ENCODE peak calls at places on chromosomes 3 and 15, in ten cellular contexts. B is A549, C is AG04449, S is fibroblast of pulmonary artery, M is lower lobe of right lung, W is IMR-90, U is suprapubic skin, A is astrocyte, F is fibroblast of the aortic adventitia, D is AG04450. K is an unnamed sample.

GRCh38 chr3:115401298-115401697 is 222.0 kb upstream of the GAP43 start:
- DNase-seq in B (peak), C (peak), S (peak), M (no peak), W (peak), U (no peak), A (peak), F (peak), D (peak), K (peak)

GRCh38 chr3:122621112-122621511 is 43.7 kb downstream of the PARP15 start:
- DNase-seq in B (no peak), C (no peak), S (no peak), M (no peak), W (no peak), U (no peak), A (no peak), F (no peak), D (no peak), K (no peak)

GRCh38 chr15:92962914-92963313 is 62.8 kb downstream of the CHD2 start:
- DNase-seq in B (no peak), C (no peak), S (no peak), M (no peak), W (no peak), U (no peak), A (no peak), F (no peak), D (no peak), K (no peak)

GRCh38 chr15:32881528-32881927 is 163.7 kb downstream of the GREM1 start:
- DNase-seq in B (no peak), C (no peak), S (no peak), M (no peak), W (no peak), U (no peak), A (no peak), F (no peak), D (no peak), K (no peak)

GRCh38 chr3:115146418-115147328 is at the start of gene ZBTB20:
- DNase-seq in B (peak), C (no peak), S (peak), M (peak), W (peak), U (peak), A (peak), F (peak), D (peak), K (peak)

GRCh38 chr3:107574650-107575049 is 51.9 kb downstream of the BBX start:
- DNase-seq in B (peak), C (no peak), S (peak), M (no peak), W (peak), U (no peak), A (peak), F (peak), D (peak), K (no peak)

GRCh38 chr15:41969851-41970431 is 2.4 kb downstream of the EHD4 start:
- DNase-seq in B (no peak), C (no peak), S (no peak), M (no peak), W (no peak), U (peak), A (peak), F (no peak), D (no peak), K (no peak)

GRCh38 chr3:19146685-19147650 is 1.3 kb upstream of the KCNH8 start:
- DNase-seq in B (peak), C (no peak), S (peak), M (peak), W (peak), U (peak), A (peak), F (peak), D (no peak), K (no peak)

GRCh38 chr3:181292984-181293383 is 303.4 kb upstream of the DNAJC19 start:
- DNase-seq in B (no peak), C (no peak), S (peak), M (no peak), W (peak), U (no peak), A (peak), F (peak), D (no peak), K (no peak)

GRCh38 chr3:143596957-143597642 is 251.2 kb downstream of the SLC9A9 start:
- DNase-seq in B (no peak), C (no peak), S (no peak), M (no peak), W (no peak), U (no peak), A (no peak), F (no peak), D (no peak), K (no peak)

GRCh38 chr15:81299630-81300273 is 24.2 kb downstream of the STARD5 start:
- DNase-seq in B (no peak), C (no peak), S (no peak), M (no peak), W (no peak), U (no peak), A (no peak), F (no peak), D (no peak), K (no peak)

GRCh38 chr3:14548321-14548729 is 8.2 kb upstream of the GRIP2 start:
- DNase-seq in B (peak), C (no peak), S (peak), M (peak), W (peak), U (no peak), A (peak), F (peak), D (peak), K (peak)

GRCh38 chr3:75224419-75224818 is 439.7 kb upstream of the FRG2C start:
- DNase-seq in B (no peak), C (no peak), S (no peak), M (no peak), W (no peak), U (no peak), A (peak), F (no peak), D (no peak), K (no peak)

GRCh38 chr3:118559286-118559685 is 475.4 kb downstream of the IGSF11 start:
- DNase-seq in B (no peak), C (no peak), S (no peak), M (no peak), W (no peak), U (no peak), A (no peak), F (no peak), D (no peak), K (no peak)

GRCh38 chr15:41860049-41860828 is 21.6 kb downstream of the PLA2G4B start:
- DNase-seq in B (no peak), C (no peak), S (no peak), M (no peak), W (no peak), U (no peak), A (no peak), F (no peak), D (no peak), K (no peak)

GRCh38 chr15:68441045-68441743 is 9.2 kb upstream of the ITGA11 start:
- DNase-seq in B (no peak), C (no peak), S (no peak), M (no peak), W (peak), U (no peak), A (peak), F (peak), D (peak), K (no peak)

GRCh38 chr3:129777806-129778205 is 115.7 kb downstream of the TMCC1 start:
- DNase-seq in B (no peak), C (no peak), S (peak), M (no peak), W (no peak), U (no peak), A (no peak), F (no peak), D (no peak), K (peak)

GRCh38 chr15:94324117-94324826 is 92.9 kb downstream of the MCTP2 start:
- DNase-seq in B (peak), C (no peak), S (peak), M (no peak), W (peak), U (no peak), A (peak), F (peak), D (peak), K (peak)

GRCh38 chr3:16723994-16724393 is 118.8 kb upstream of the DAZL start:
- DNase-seq in B (peak), C (no peak), S (peak), M (no peak), W (peak), U (no peak), A (peak), F (peak), D (no peak), K (no peak)
- TF ChIP-seq CTCF in B (no peak), C (no peak), S (peak), M (no peak), W (no peak), U (no peak), A (peak), F (peak), D (peak), K (no peak)

GRCh38 chr15:62849316-62850129 is 193.0 kb upstream of the TPM1 start:
- DNase-seq in B (no peak), C (no peak), S (no peak), M (no peak), W (no peak), U (no peak), A (peak), F (peak), D (no peak), K (no peak)

GRCh38 chr15:62853114-62853832 is 189.3 kb upstream of the TPM1 start:
- DNase-seq in B (peak), C (no peak), S (no peak), M (no peak), W (no peak), U (no peak), A (no peak), F (no peak), D (no peak), K (no peak)

GRCh38 chr15:62850318-62850717 is 192.2 kb upstream of the TPM1 start:
- DNase-seq in B (no peak), C (no peak), S (no peak), M (no peak), W (no peak), U (no peak), A (peak), F (no peak), D (no peak), K (no peak)

GRCh38 chr15:62848631-62849050 is 193.9 kb upstream of the TPM1 start:
- DNase-seq in B (peak), C (no peak), S (peak), M (no peak), W (peak), U (no peak), A (peak), F (peak), D (no peak), K (no peak)

DNA sequence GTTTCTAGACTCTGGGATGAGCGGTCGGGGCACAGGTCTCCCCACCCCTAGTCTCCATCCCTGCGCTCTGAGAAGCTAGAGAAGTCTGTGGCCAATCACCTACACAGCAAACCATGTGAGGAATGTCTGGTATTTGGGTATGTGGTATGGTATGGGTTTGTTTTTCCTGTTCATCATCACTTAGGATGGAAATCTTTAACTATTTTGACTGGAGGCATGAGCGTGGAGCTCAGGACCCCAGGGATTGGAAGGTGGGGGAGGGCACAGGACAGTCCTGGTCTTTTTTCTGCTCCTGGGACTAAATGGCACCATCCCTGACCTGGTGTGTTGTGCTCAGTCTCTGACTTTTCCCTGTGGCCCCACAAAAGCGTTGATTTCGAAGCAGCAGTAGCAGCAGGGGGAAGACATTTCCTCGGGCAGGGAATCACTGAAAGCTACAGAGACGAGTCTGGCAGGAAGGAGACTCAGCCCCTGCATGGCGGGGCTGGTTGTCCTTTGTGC is 191.7 kb upstream of the TPM1 start:
- DNase-seq in B (peak), C (peak), S (peak), M (no peak), W (peak), U (no peak), A (peak), F (peak), D (peak), K (no peak)
- TF ChIP-seq CTCF in B (no peak), C (no peak), S (no peak), M (no peak), W (no peak), U (no peak), A (no peak), F (no peak), D (no peak), K (no peak)

GRCh38 chr3:21017115-21017852 is 733.7 kb downstream of the ZNF385D start:
- DNase-seq in B (peak), C (no peak), S (no peak), M (no peak), W (no peak), U (no peak), A (no peak), F (peak), D (no peak), K (no peak)
- TF ChIP-seq CTCF in B (no peak), C (no peak), S (peak), M (no peak), W (no peak), U (no peak), A (no peak), F (peak), D (peak), K (peak)

GRCh38 chr15:31265871-31266711 is 60.5 kb upstream of the KLF13 start:
- DNase-seq in B (no peak), C (no peak), S (no peak), M (peak), W (no peak), U (peak), A (no peak), F (no peak), D (no peak), K (no peak)

GRCh38 chr15:31263751-31264533 is 62.7 kb upstream of the KLF13 start:
- DNase-seq in B (no peak), C (no peak), S (no peak), M (peak), W (no peak), U (peak), A (no peak), F (no peak), D (no peak), K (no peak)

GRCh38 chr15:31264534-31265089 is 62.0 kb upstream of the KLF13 start:
- DNase-seq in B (no peak), C (no peak), S (no peak), M (no peak), W (no peak), U (peak), A (no peak), F (no peak), D (no peak), K (no peak)

GRCh38 chr15:31266712-31267111 is 59.9 kb upstream of the KLF13 start:
- DNase-seq in B (no peak), C (no peak), S (no peak), M (no peak), W (no peak), U (peak), A (no peak), F (no peak), D (no peak), K (no peak)

GRCh38 chr15:31265090-31265870 is 61.4 kb upstream of the KLF13 start:
- DNase-seq in B (no peak), C (no peak), S (no peak), M (no peak), W (no peak), U (peak), A (no peak), F (no peak), D (no peak), K (no peak)
- TF ChIP-seq CTCF in B (no peak), C (no peak), S (no peak), M (no peak), W (no peak), U (no peak), A (no peak), F (no peak), D (no peak), K (no peak)

DNA sequence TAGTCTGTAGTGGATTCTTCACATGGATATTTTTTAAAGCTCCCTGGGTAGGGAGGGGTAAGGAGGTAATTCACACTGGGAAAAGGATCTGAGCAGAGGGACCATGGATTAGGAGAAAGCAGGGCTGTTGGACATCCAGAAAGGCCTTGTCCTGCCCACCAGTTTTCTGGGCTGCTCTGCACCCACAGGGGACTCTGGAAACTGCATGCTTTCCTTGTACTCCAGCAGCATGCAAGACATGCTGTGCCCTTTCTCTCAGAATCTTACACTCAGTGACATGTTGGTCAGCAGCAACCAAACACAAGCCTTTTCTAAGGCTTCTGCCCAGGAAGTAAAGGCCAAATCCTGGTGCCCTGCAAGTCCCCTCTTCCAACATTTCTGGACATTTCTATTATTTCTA is 2.5 kb upstream of the FBN1 start:
- DNase-seq in B (peak), C (no peak), S (peak), M (no peak), W (peak), U (no peak), A (no peak), F (peak), D (no peak), K (no peak)
- TF ChIP-seq CTCF in B (no peak), C (peak), S (peak), M (no peak), W (peak), U (no peak), A (peak), F (peak), D (peak), K (peak)

GRCh38 chr15:52790941-52791751 is 1.0 kb upstream of the ONECUT1 start:
- DNase-seq in B (no peak), C (no peak), S (no peak), M (peak), W (peak), U (peak), A (no peak), F (no peak), D (no peak), K (no peak)
- TF ChIP-seq CTCF in B (no peak), C (no peak), S (no peak), M (no peak), W (no peak), U (no peak), A (no peak), F (no peak), D (peak), K (no peak)

GRCh38 chr3:97975466-97975865 is 3.2 kb upstream of the RIOX2 start:
- DNase-seq in B (no peak), C (no peak), S (no peak), M (no peak), W (no peak), U (no peak), A (no peak), F (no peak), D (no peak), K (no peak)
- TF ChIP-seq CTCF in B (no peak), C (no peak), S (peak), M (no peak), W (peak), U (no peak), A (no peak), F (peak), D (peak), K (peak)

GRCh38 chr3:11558002-11558401 is 85.7 kb downstream of the VGLL4 start:
- DNase-seq in B (no peak), C (no peak), S (peak), M (peak), W (peak), U (peak), A (peak), F (peak), D (no peak), K (no peak)
- TF ChIP-seq CTCF in B (no peak), C (no peak), S (no peak), M (no peak), W (no peak), U (no peak), A (no peak), F (no peak), D (no peak), K (no peak)

DNA sequence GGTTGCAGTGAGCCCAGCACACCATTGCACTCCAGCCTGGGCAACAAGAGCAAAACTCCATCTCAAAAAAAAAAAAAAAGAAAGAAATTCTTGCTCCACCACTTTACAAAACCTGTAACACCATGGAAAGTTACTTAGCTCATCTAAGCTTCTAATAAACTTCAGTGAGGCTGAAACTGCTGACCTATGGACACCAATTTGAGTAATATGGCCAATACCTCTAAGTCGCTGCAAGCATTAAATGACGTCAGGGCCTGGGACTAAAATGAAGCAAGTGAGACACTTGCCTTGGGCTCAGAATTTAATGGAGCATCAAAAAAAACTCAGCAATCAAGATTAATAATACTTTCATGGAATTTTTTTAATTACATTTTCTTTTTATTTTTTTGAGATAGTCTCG is 42.5 kb downstream of the ZMAT3 start:
- DNase-seq in B (no peak), C (no peak), S (no peak), M (no peak), W (no peak), U (no peak), A (no peak), F (no peak), D (no peak), K (no peak)
- TF ChIP-seq CTCF in B (no peak), C (no peak), S (no peak), M (no peak), W (no peak), U (no peak), A (no peak), F (no peak), D (no peak), K (no peak)

K was measured in AG09319.